ENCODE peak calls at places on chromosomes 6 and 20, in nine cellular contexts. One of them, this sample, is unnamed.

GRCh38 chr6:107862383-107862782 is 38.3 kb upstream of the SCML4 start:
- DNase-seq in A549: no peak
- DNase-seq in DND-41: no peak
- DNase-seq in right cardiac atrium: no peak
- DNase-seq in PC-3: no peak
- DNase-seq in naive thymus-derived CD4-positive, alpha-beta T cell: no peak
- DNase-seq in pancreas: no peak
- DNase-seq in SJSA1: no peak
- DNase-seq in aorta: no peak
- DNase-seq in this sample: no peak

GRCh38 chr6:112343375-112343774 is 3.8 kb upstream of the RFPL4B start:
- DNase-seq in A549: no peak
- DNase-seq in DND-41: no peak
- DNase-seq in right cardiac atrium: no peak
- DNase-seq in PC-3: no peak
- DNase-seq in naive thymus-derived CD4-positive, alpha-beta T cell: no peak
- DNase-seq in pancreas: no peak
- DNase-seq in SJSA1: no peak
- DNase-seq in aorta: no peak
- DNase-seq in this sample: no peak

GRCh38 chr20:16760431-16761304 is 12.5 kb downstream of the OTOR start:
- DNase-seq in A549: no peak
- DNase-seq in DND-41: no peak
- DNase-seq in right cardiac atrium: no peak
- DNase-seq in PC-3: peak; percentile 63
- DNase-seq in naive thymus-derived CD4-positive, alpha-beta T cell: no peak
- DNase-seq in pancreas: no peak
- DNase-seq in SJSA1: no peak
- DNase-seq in aorta: no peak
- DNase-seq in this sample: peak; percentile 75

GRCh38 chr20:18543216-18543615 is 24.0 kb upstream of the SMIM26 start:
- DNase-seq in A549: no peak
- DNase-seq in DND-41: no peak
- DNase-seq in right cardiac atrium: no peak
- DNase-seq in PC-3: peak; percentile 61
- DNase-seq in naive thymus-derived CD4-positive, alpha-beta T cell: no peak
- DNase-seq in pancreas: no peak
- DNase-seq in SJSA1: no peak
- DNase-seq in aorta: no peak
- DNase-seq in this sample: no peak

GRCh38 chr6:126153661-126154060 is 167.3 kb downstream of the TRMT11 start:
- DNase-seq in A549: no peak
- DNase-seq in DND-41: no peak
- DNase-seq in right cardiac atrium: no peak
- DNase-seq in PC-3: no peak
- DNase-seq in naive thymus-derived CD4-positive, alpha-beta T cell: no peak
- DNase-seq in pancreas: no peak
- DNase-seq in SJSA1: peak; percentile 43
- DNase-seq in aorta: no peak
- DNase-seq in this sample: no peak

GRCh38 chr6:73389854-73390253 is 4.8 kb upstream of the DDX43 start:
- DNase-seq in A549: no peak
- DNase-seq in DND-41: no peak
- DNase-seq in right cardiac atrium: no peak
- DNase-seq in PC-3: no peak
- DNase-seq in naive thymus-derived CD4-positive, alpha-beta T cell: no peak
- DNase-seq in pancreas: no peak
- DNase-seq in SJSA1: no peak
- DNase-seq in aorta: no peak
- DNase-seq in this sample: no peak

GRCh38 chr20:42836339-42836738 is 353.4 kb downstream of the PTPRT start:
- DNase-seq in A549: no peak
- DNase-seq in DND-41: no peak
- DNase-seq in right cardiac atrium: no peak
- DNase-seq in PC-3: no peak
- DNase-seq in naive thymus-derived CD4-positive, alpha-beta T cell: no peak
- DNase-seq in pancreas: no peak
- DNase-seq in SJSA1: no peak
- DNase-seq in aorta: no peak
- DNase-seq in this sample: peak; percentile 78

GRCh38 chr20:10864076-10864672 is 190.4 kb upstream of the JAG1 start:
- DNase-seq in A549: peak; percentile 31
- DNase-seq in DND-41: no peak
- DNase-seq in right cardiac atrium: no peak
- DNase-seq in PC-3: peak; percentile 92
- DNase-seq in naive thymus-derived CD4-positive, alpha-beta T cell: no peak
- DNase-seq in pancreas: peak; percentile 64
- DNase-seq in SJSA1: no peak
- DNase-seq in aorta: no peak
- DNase-seq in this sample: no peak

GRCh38 chr6:127737009-127737486 is 160.1 kb downstream of the C6orf58 start:
- DNase-seq in A549: peak; percentile 57
- DNase-seq in DND-41: peak; percentile 47
- DNase-seq in right cardiac atrium: no peak
- DNase-seq in PC-3: peak; percentile 71
- DNase-seq in naive thymus-derived CD4-positive, alpha-beta T cell: peak; percentile 69
- DNase-seq in pancreas: peak; percentile 46
- DNase-seq in SJSA1: peak; percentile 46
- DNase-seq in aorta: no peak
- DNase-seq in this sample: no peak

DNA sequence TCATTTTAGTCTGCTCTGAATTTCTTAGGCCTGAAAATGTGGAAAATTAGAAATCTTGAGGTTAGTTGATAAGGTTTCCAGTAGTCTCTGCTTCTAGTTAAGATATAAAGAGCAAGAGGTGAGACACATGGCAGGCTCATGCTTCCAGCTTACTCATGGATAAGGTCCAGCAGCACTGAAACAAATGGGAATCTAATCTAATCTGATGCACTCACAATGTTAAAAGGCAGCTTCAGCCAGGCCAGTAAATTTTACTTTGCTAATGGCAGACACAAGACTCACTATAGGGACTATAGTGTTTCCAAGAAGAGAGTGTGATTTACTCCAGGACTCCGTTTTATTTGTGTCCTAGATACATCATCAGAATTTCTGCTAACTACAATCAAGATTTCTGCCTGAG is 324.7 kb downstream of the SMOC2 start:
- DNase-seq in A549: no peak
- DNase-seq in DND-41: no peak
- DNase-seq in right cardiac atrium: no peak
- DNase-seq in PC-3: no peak
- DNase-seq in naive thymus-derived CD4-positive, alpha-beta T cell: no peak
- DNase-seq in pancreas: no peak
- DNase-seq in SJSA1: no peak
- DNase-seq in aorta: no peak
- DNase-seq in this sample: no peak
- H3K9me3 ChIP-seq in A549: no peaks in the 10 kb centered on the region
- H3K9me3 ChIP-seq in DND-41: no peaks in the 10 kb centered on the region
- H3K9me3 ChIP-seq in right cardiac atrium: peaks cover 1% of the 10 kb centered on the region
- H3K9me3 ChIP-seq in PC-3: no peaks in the 10 kb centered on the region
- H3K9me3 ChIP-seq in naive thymus-derived CD4-positive, alpha-beta T cell: peaks cover 3% of the 10 kb centered on the region
- H3K9me3 ChIP-seq in pancreas: no peaks in the 10 kb centered on the region
- H3K9me3 ChIP-seq in SJSA1: peaks cover 9% of the 10 kb centered on the region
- H3K9me3 ChIP-seq in aorta: no peaks in the 10 kb centered on the region
- H3K9me3 ChIP-seq in this sample: peaks cover 19% of the 10 kb centered on the region

GRCh38 chr20:21083825-21084325 is 22.3 kb downstream of the LINC00237 start:
- DNase-seq in A549: no peak
- DNase-seq in DND-41: no peak
- DNase-seq in right cardiac atrium: no peak
- DNase-seq in PC-3: no peak
- DNase-seq in naive thymus-derived CD4-positive, alpha-beta T cell: no peak
- DNase-seq in pancreas: no peak
- DNase-seq in SJSA1: no peak
- DNase-seq in aorta: no peak
- DNase-seq in this sample: no peak

GRCh38 chr20:21090112-21090737 is 15.9 kb downstream of the LINC00237 start:
- DNase-seq in A549: no peak
- DNase-seq in DND-41: no peak
- DNase-seq in right cardiac atrium: no peak
- DNase-seq in PC-3: no peak
- DNase-seq in naive thymus-derived CD4-positive, alpha-beta T cell: no peak
- DNase-seq in pancreas: no peak
- DNase-seq in SJSA1: no peak
- DNase-seq in aorta: no peak
- DNase-seq in this sample: no peak

GRCh38 chr20:21090738-21091120 is 15.4 kb downstream of the LINC00237 start:
- DNase-seq in A549: no peak
- DNase-seq in DND-41: no peak
- DNase-seq in right cardiac atrium: no peak
- DNase-seq in PC-3: no peak
- DNase-seq in naive thymus-derived CD4-positive, alpha-beta T cell: no peak
- DNase-seq in pancreas: no peak
- DNase-seq in SJSA1: no peak
- DNase-seq in aorta: no peak
- DNase-seq in this sample: no peak

GRCh38 chr20:21087862-21088540 is 18.2 kb downstream of the LINC00237 start:
- DNase-seq in A549: no peak
- DNase-seq in DND-41: no peak
- DNase-seq in right cardiac atrium: no peak
- DNase-seq in PC-3: no peak
- DNase-seq in naive thymus-derived CD4-positive, alpha-beta T cell: no peak
- DNase-seq in pancreas: no peak
- DNase-seq in SJSA1: no peak
- DNase-seq in aorta: no peak
- DNase-seq in this sample: no peak

DNA sequence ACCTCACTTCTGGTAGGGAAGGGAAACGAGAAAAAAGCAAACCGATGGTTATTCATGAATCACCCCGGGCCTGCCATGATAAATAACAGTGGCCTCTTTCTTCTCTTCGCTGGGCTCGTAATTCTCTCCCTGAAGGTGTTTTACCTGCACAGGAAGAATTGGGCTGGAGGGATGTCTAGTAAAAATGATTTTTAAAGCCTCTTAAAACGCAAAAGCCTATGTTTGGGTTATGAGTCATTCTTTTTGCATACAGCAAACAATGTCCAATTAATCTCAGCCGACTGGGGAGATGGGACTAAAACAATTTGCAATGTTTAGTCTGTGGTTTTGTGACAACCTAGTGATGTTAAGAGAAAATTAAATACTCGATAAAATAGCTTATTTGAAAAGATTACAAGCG is 16.7 kb downstream of the LINC00237 start:
- DNase-seq in A549: no peak
- DNase-seq in DND-41: no peak
- DNase-seq in right cardiac atrium: no peak
- DNase-seq in PC-3: peak; percentile 94
- DNase-seq in naive thymus-derived CD4-positive, alpha-beta T cell: no peak
- DNase-seq in pancreas: no peak
- DNase-seq in SJSA1: peak; percentile 26
- DNase-seq in aorta: no peak
- DNase-seq in this sample: no peak
- H3K27ac ChIP-seq in A549: no peak overlapping the region
- H3K27ac ChIP-seq in DND-41: no peak overlapping the region
- H3K27ac ChIP-seq in right cardiac atrium: no peak overlapping the region
- H3K27ac ChIP-seq in PC-3: peak overlapping the region; percentile 50
- H3K27ac ChIP-seq in naive thymus-derived CD4-positive, alpha-beta T cell: no peak overlapping the region
- H3K27ac ChIP-seq in pancreas: no peak overlapping the region
- H3K27ac ChIP-seq in SJSA1: no peak overlapping the region
- H3K27ac ChIP-seq in aorta: no peak overlapping the region
- H3K27ac ChIP-seq in this sample: no peak overlapping the region

GRCh38 chr6:149727793-149728498 is 10.0 kb upstream of the LATS1 start:
- DNase-seq in A549: no peak
- DNase-seq in DND-41: no peak
- DNase-seq in right cardiac atrium: no peak
- DNase-seq in PC-3: no peak
- DNase-seq in naive thymus-derived CD4-positive, alpha-beta T cell: peak; percentile 40
- DNase-seq in pancreas: no peak
- DNase-seq in SJSA1: no peak
- DNase-seq in aorta: no peak
- DNase-seq in this sample: no peak
- H3K9me3 ChIP-seq in A549: no peaks in the 10 kb centered on the region
- H3K9me3 ChIP-seq in DND-41: no peaks in the 10 kb centered on the region
- H3K9me3 ChIP-seq in right cardiac atrium: no peaks in the 10 kb centered on the region
- H3K9me3 ChIP-seq in PC-3: no peaks in the 10 kb centered on the region
- H3K9me3 ChIP-seq in naive thymus-derived CD4-positive, alpha-beta T cell: no peaks in the 10 kb centered on the region
- H3K9me3 ChIP-seq in pancreas: no peaks in the 10 kb centered on the region
- H3K9me3 ChIP-seq in SJSA1: no peaks in the 10 kb centered on the region
- H3K9me3 ChIP-seq in aorta: no peaks in the 10 kb centered on the region
- H3K9me3 ChIP-seq in this sample: no peaks in the 10 kb centered on the region

DNA sequence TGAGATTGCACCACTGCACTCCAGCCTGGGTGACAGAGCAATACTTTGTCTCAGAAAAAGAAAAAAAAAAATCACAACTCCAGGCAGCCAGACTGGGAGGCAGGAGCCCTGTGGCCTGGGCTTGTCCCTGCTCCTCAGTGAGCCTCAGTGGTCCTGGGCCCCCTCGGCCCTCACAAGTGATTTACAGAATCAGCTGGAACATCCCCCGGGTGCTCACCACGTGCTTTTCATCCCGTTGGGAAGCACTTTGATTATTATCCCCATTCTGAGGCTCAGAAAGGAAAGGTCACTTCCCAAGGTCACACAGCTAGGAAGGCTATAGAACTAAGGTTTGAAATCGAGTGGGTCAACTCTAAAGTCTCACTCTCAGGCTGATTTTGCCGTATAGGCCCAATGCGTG is 43.1 kb upstream of the TLDC2 start:
- DNase-seq in A549: no peak
- DNase-seq in DND-41: no peak
- DNase-seq in right cardiac atrium: peak; percentile 54
- DNase-seq in PC-3: no peak
- DNase-seq in naive thymus-derived CD4-positive, alpha-beta T cell: no peak
- DNase-seq in pancreas: no peak
- DNase-seq in SJSA1: no peak
- DNase-seq in aorta: no peak
- DNase-seq in this sample: no peak
- H3K27ac ChIP-seq in A549: no peak overlapping the region
- H3K27ac ChIP-seq in DND-41: no peak overlapping the region
- H3K27ac ChIP-seq in right cardiac atrium: peak overlapping the region; percentile 99
- H3K27ac ChIP-seq in PC-3: no peak overlapping the region
- H3K27ac ChIP-seq in naive thymus-derived CD4-positive, alpha-beta T cell: no peak overlapping the region
- H3K27ac ChIP-seq in pancreas: no peak overlapping the region
- H3K27ac ChIP-seq in SJSA1: peak overlapping the region; percentile 35
- H3K27ac ChIP-seq in aorta: peak overlapping the region; percentile 5
- H3K27ac ChIP-seq in this sample: peak overlapping the region; percentile 73

DNA sequence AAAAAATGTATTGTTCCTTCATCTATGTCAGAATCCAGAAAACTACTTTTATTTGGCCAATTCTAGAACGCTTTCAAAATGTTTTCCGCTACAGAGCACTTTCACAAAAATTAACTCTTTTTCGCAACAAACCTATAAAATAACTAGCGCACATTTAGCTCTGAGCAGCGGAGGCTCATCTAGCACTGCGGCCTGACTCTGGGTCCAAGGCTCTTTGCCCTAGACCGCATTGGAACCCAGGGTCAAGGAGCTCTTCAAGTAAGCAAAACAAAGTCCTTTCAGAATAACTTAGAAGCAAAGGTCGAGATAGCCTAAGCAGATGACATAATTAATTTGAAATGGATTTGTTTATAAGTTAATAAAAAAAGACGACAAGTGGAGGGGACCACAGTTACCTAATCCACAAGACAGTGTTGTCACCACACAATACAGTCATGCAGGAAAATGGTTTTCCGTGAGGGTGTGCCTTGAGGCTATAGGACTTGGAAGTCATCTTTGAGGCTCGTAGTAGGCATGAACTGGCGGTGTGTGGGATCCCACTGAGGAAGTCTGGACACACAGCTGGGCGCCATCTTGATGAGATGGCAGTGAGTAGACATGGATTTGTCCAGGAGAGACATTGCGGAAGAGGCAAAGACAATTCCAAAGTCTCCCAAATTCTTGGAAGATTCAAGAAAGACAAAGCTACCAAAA is 29.2 kb upstream of the IRF4 start:
- DNase-seq in A549: no peak
- DNase-seq in DND-41: no peak
- DNase-seq in right cardiac atrium: no peak
- DNase-seq in PC-3: no peak
- DNase-seq in naive thymus-derived CD4-positive, alpha-beta T cell: no peak
- DNase-seq in pancreas: no peak
- DNase-seq in SJSA1: no peak
- DNase-seq in aorta: peak; percentile 41
- DNase-seq in this sample: no peak
- H3K9me3 ChIP-seq in A549: peaks cover 2% of the 10 kb centered on the region
- H3K9me3 ChIP-seq in DND-41: peaks cover 4% of the 10 kb centered on the region
- H3K9me3 ChIP-seq in right cardiac atrium: no peaks in the 10 kb centered on the region
- H3K9me3 ChIP-seq in PC-3: no peaks in the 10 kb centered on the region
- H3K9me3 ChIP-seq in naive thymus-derived CD4-positive, alpha-beta T cell: peaks cover 7% of the 10 kb centered on the region
- H3K9me3 ChIP-seq in pancreas: no peaks in the 10 kb centered on the region
- H3K9me3 ChIP-seq in SJSA1: peaks cover 4% of the 10 kb centered on the region
- H3K9me3 ChIP-seq in aorta: peaks cover 7% of the 10 kb centered on the region
- H3K9me3 ChIP-seq in this sample: peaks cover 8% of the 10 kb centered on the region

This sample was measured in breast epithelium.